ENCODE peak calls at places on chromosomes 6 and 20, in seven cellular contexts. T is HCT116, L is breast epithelium, I is adrenal gland, S is IMR-90, B is GM12892, J is body of pancreas. M is an unnamed sample.

GRCh38 chr20:32191422-32191821 is 16.1 kb downstream of the PLAGL2 start:
- DNase-seq in T (no peak), L (no peak), I (no peak), S (no peak), B (no peak), J (no peak), M (no peak)

GRCh38 chr6:111872521-111873177 is 603 bp downstream of the FYN start:
- DNase-seq in T (no peak), L (no peak), I (peak), S (peak), B (no peak), J (no peak), M (peak)

GRCh38 chr20:3865887-3866407 is 19.3 kb downstream of the MAVS start:
- DNase-seq in T (no peak), L (no peak), I (no peak), S (no peak), B (no peak), J (no peak), M (no peak)

GRCh38 chr6:111724505-111724904 is 118.8 kb upstream of the TRAF3IP2 start:
- DNase-seq in T (no peak), L (no peak), I (no peak), S (no peak), B (peak), J (no peak), M (no peak)

GRCh38 chr20:61719691-61720347 is 345.9 kb downstream of the TAF4 start:
- DNase-seq in T (no peak), L (no peak), I (no peak), S (no peak), B (no peak), J (no peak), M (no peak)

GRCh38 chr20:38249536-38250310 is 10.8 kb downstream of the KIAA1755 start:
- DNase-seq in T (no peak), L (no peak), I (no peak), S (peak), B (no peak), J (no peak), M (no peak)

GRCh38 chr6:155311076-155311475 is 3.2 kb downstream of the TFB1M start:
- DNase-seq in T (no peak), L (no peak), I (no peak), S (peak), B (no peak), J (no peak), M (no peak)

GRCh38 chr6:4956625-4957024 is 47.2 kb downstream of the RPP40 start:
- DNase-seq in T (no peak), L (no peak), I (no peak), S (no peak), B (no peak), J (no peak), M (no peak)

GRCh38 chr6:131861356-131861755 is 53.5 kb downstream of the ENPP1 start:
- DNase-seq in T (no peak), L (no peak), I (no peak), S (peak), B (no peak), J (no peak), M (no peak)

GRCh38 chr6:6392214-6393068 is 72.0 kb upstream of the F13A1 start:
- DNase-seq in T (no peak), L (no peak), I (no peak), S (no peak), B (peak), J (no peak), M (no peak)
- TF ChIP-seq POLR2A in T (no peak), L (no peak), I (no peak), S (no peak), B (no peak), J (no peak), M (no peak)

DNA sequence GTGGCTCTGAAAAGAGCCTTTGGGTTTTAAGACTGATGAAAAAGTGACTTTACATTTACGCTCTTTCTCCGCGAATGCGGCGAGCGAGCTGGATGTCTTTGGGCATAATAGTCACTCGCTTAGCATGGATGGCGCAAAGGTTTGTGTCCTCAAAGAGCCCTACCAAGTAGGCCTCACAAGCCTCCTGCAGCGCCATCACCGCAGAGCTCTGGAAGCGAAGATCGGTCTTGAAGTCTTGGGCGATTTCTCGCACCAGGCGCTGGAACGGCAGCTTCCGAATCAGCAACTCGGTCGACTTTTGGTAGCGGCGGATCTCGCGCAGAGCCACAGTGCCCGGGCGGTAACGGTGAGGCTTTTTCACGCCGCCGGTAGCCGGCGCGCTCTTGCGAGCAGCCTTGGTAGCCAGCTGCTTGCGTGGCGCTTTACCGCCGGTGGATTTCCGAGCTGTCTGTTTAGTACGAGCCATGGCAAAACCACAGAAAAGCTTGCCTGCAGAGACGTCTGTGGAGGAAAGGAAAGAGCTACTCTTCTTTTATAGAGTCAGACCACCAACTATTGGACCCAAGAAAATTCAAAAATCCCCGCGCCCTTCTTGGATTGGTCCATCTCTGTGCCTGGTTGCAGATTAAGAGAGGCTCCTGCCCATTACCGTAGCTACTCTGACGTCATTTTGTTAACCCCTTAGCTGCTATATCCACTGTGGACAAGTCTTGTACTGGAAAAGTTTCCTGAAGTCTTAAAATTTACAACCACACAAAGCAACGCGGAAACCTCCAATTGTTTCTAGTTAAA is 55.4 kb upstream of the HFE start:
- DNase-seq in T (peak), L (no peak), I (peak), S (peak), B (peak), J (peak), M (peak)
- TF ChIP-seq POLR2A in T (peak), L (no peak), I (peak), S (peak), B (peak), J (peak), M (peak)

DNA sequence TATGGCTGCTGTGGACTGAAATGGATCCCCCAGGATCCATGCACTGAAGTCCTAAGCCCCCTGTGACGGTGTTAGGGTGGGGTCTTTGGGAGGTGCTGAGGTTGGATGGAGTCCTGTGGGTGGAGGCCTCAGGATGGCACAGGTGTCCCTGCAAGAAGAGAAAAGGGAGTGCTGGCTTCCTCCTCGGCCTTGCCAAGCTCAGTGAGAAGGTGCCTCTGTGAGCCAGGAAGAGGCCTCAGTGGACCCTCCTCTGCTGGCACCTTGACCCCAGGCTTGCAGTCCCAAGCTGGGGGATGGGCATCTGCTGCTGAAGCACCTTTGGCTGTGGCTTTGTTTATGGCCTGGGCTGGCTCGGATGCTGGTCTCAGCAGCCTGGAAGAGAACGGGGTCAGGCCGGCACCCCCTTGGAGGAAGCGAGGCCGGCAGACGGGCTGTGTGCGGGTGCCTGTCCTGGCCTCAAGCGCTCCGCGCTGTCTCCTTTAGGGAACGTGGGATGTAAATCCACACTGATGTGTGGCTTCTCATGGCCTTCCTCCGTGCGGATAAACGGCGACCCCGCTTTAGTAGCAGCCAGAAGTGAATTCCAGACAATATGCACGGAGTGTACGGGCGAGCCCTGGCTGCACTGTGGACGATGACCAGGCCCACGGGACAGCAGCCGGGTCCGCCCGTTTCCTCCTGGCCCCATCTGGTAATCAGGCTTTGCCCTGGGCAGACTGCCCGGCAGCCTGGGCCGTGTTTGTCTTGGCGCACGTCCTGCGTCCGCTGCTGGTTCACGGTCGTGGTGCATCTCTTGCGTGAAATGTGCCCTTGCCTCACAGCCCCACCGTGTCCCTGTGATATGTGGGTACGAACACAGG is 182.6 kb downstream of the ERMARD start:
- DNase-seq in T (no peak), L (peak), I (peak), S (no peak), B (no peak), J (peak), M (no peak)
- TF ChIP-seq POLR2A in T (no peak), L (no peak), I (no peak), S (no peak), B (no peak), J (no peak), M (no peak)

DNA sequence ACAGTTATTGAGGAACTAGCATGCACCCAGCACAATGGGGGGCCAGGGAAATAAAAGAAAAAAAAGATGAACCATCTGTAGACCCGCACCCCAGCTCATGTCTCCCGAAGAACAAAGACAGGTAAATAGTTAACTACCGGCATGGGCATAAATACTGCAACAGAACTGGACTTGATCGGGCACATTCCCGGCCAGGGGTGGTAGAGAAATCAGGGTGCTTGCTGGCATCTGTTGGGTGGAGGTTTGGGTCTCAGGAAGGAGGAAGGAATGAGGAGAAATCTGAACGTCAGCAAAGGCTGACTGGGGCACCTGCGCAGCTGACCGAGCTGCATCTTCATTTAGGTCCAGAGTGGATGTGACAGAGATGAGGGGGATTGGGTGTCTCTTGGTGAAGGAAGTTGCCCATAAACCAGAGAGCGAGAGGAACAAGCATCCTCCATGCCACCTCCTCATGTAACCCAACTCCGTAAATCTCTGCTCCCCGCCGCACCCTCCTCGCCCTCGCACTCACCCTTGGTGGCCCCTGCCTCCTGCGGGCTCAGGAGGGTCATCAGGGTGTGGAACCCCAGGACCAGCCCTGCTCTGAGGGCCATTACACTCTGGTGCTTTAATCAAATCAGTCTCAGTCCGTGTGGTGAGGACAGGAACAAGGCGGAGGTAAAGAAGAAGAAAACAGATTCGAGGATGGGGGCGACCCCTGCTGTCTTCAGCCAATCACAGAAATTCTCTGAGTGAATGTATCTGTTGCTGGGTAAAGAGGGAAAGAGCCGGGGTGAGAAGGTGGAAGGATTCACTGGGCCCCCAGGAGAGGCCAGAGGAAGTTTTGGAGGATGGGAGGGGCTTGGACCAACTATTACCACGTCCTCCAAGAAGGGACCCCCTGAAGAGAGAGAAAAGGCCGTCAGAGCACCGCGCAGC is at the start of gene HLA-DOA:
- DNase-seq in T (peak), L (no peak), I (no peak), S (peak), B (peak), J (no peak), M (peak)
- TF ChIP-seq POLR2A in T (no peak), L (no peak), I (no peak), S (no peak), B (peak), J (peak), M (no peak)

GRCh38 chr6:29949934-29950333 is 7.6 kb downstream of the HLA-A start:
- DNase-seq in T (no peak), L (no peak), I (no peak), S (no peak), B (no peak), J (no peak), M (no peak)
- TF ChIP-seq POLR2A in T (no peak), L (no peak), I (no peak), S (no peak), B (no peak), J (no peak), M (no peak)

DNA sequence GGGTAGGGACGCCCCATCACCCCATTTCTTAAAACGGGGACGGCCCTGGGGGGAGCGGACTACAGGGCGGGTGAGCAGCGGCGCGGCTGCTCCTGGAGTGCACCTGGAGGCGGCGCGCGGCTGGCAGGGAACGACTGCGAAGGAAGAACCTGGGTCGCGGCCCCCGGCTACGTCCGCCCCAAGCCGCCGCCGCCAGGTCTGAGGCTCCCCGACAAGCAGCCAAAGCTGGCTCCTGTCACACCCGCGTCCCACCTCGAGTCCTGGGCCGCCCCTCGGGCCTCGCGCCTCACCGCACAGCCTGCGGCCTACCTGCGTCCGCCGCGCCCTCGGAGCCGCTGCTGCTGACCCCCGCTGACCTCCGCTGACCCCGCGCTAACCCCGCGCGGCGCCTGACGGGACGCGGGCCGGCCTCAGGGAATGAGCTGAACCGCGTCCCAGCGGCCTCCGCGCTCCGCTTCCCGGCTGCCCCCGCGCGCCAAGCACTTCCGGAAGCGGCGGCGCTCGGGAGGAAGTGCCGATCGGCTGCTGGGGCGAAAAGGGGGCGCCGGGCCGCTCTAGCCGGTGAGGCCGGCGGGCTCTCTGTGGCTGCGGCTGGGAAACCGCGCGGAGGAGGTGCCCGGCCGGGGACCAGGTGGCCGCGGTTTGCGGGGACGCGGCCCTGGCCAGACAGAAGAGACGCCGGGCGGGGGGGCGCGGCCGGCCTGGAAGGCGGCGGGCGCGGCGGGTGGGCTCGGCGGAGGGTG is at the start of the genes ARFRP1 and ZGPAT:
- DNase-seq in T (peak), L (peak), I (peak), S (peak), B (peak), J (peak), M (peak)
- TF ChIP-seq POLR2A in T (peak), L (peak), I (peak), S (peak), B (peak), J (peak), M (peak)

GRCh38 chr6:8102122-8102958 is at the start of gene EEF1E1:
- DNase-seq in T (peak), L (peak), I (peak), S (peak), B (peak), J (peak), M (peak)
- TF ChIP-seq POLR2A in T (peak), L (no peak), I (no peak), S (peak), B (peak), J (peak), M (peak)

GRCh38 chr6:52516269-52516668 is 60.6 kb downstream of the TRAM2 start:
- DNase-seq in T (no peak), L (no peak), I (no peak), S (no peak), B (no peak), J (no peak), M (no peak)

GRCh38 chr6:52516943-52517342 is 59.9 kb downstream of the TRAM2 start:
- DNase-seq in T (no peak), L (no peak), I (no peak), S (no peak), B (no peak), J (no peak), M (no peak)

GRCh38 chr6:52518279-52518944 is 58.4 kb downstream of the TRAM2 start:
- DNase-seq in T (no peak), L (no peak), I (no peak), S (no peak), B (no peak), J (no peak), M (no peak)

GRCh38 chr6:52519618-52520017 is 57.2 kb downstream of the TRAM2 start:
- DNase-seq in T (no peak), L (no peak), I (no peak), S (peak), B (no peak), J (no peak), M (no peak)

GRCh38 chr6:52517502-52518278 is 59.2 kb downstream of the TRAM2 start:
- DNase-seq in T (peak), L (peak), I (peak), S (peak), B (peak), J (peak), M (peak)
- TF ChIP-seq POLR2A in T (no peak), L (no peak), I (no peak), S (peak), B (no peak), J (peak), M (peak)

M was measured in H54.